ENCODE peak calls at places on chromosomes 13 and 19, in nine cellular contexts. W is GM13977; P is T follicular helper cell; R is C1 segment of cervical spinal cord; T is AG04449; E is COR-L47; H is activated T-cell treated with anti-CD3 and anti-CD28 coated beads, Interleukin-2, amount 50 U/mL, for 72 hours; C is IMR-90; J is substantia nigra. I is an unnamed sample.

GRCh38 chr13:82058364-82058763 is 1717.4 kb upstream of the SPRY2 start:
- DNase-seq in J (no peak), T (no peak), E (no peak), W (no peak), R (no peak), P (no peak), H (no peak), C (no peak), I (no peak)

GRCh38 chr19:37507167-37507464 is 377 bp downstream of the ZNF793 start:
- DNase-seq in T (no peak), J (no peak), H (no peak), P (no peak), E (no peak), C (no peak), W (no peak), R (no peak), I (no peak)

GRCh38 chr19:49140951-49141350 is 14.2 kb downstream of the HRC start:
- DNase-seq in W (no peak), E (no peak), H (no peak), T (no peak), R (no peak), J (no peak), C (no peak), P (no peak), I (no peak)

GRCh38 chr13:40664100-40665060 is 2.1 kb downstream of the FOXO1 start:
- DNase-seq in W (peak), R (peak), T (no peak), P (peak), J (peak), E (no peak), H (peak), C (no peak), I (no peak)

GRCh38 chr19:35256566-35256965 is 7.8 kb downstream of the LSR start:
- DNase-seq in T (no peak), P (no peak), C (no peak), W (no peak), E (no peak), J (no peak), H (no peak), R (no peak), I (no peak)

GRCh38 chr13:29279859-29280258 is 315.6 kb downstream of the SLC7A1 start:
- DNase-seq in W (no peak), P (no peak), J (no peak), E (no peak), T (no peak), R (no peak), H (no peak), C (no peak), I (no peak)

GRCh38 chr19:47663435-47663910 is 49.7 kb upstream of the EHD2 start:
- DNase-seq in R (no peak), C (peak), T (peak), E (no peak), P (no peak), J (no peak), H (no peak), W (no peak), I (peak)

GRCh38 chr13:68888832-68889231 is 1218.8 kb upstream of the ATXN8OS start:
- DNase-seq in W (no peak), C (no peak), E (no peak), R (no peak), T (no peak), H (no peak), J (no peak), P (no peak), I (no peak)

GRCh38 chr19:18519962-18520847 is 1.7 kb downstream of the ELL start:
- DNase-seq in R (peak), T (peak), H (peak), C (peak), W (peak), J (no peak), P (peak), E (peak), I (peak)

GRCh38 chr19:29532097-29532496 is 6.3 kb downstream of the VSTM2B start:
- DNase-seq in R (no peak), T (no peak), J (no peak), P (no peak), H (no peak), C (no peak), W (no peak), E (no peak), I (no peak)

GRCh38 chr13:46577656-46578589 is 25.0 kb downstream of the LRCH1 start:
- DNase-seq in E (no peak), H (no peak), T (no peak), R (no peak), W (no peak), C (peak), J (no peak), P (no peak), I (no peak)

GRCh38 chr19:2479556-2480194 is 3.7 kb downstream of the GADD45B start:
- DNase-seq in T (no peak), H (no peak), J (no peak), P (no peak), C (no peak), W (no peak), R (no peak), E (no peak), I (no peak)

GRCh38 chr19:6116749-6117430 is 6.6 kb upstream of the RFX2 start:
- DNase-seq in T (no peak), J (no peak), P (no peak), R (no peak), E (no peak), C (no peak), H (no peak), W (no peak), I (no peak)

GRCh38 chr19:13098291-13099072 is 4.2 kb downstream of the LYL1 start:
- DNase-seq in E (no peak), J (no peak), W (no peak), C (no peak), R (no peak), T (no peak), H (no peak), P (no peak), I (no peak)

GRCh38 chr19:18428837-18429674 is 8.9 kb downstream of the ISYNA1 start:
- DNase-seq in C (peak), R (peak), J (peak), E (peak), P (peak), H (peak), T (no peak), W (peak), I (no peak)

GRCh38 chr19:13883665-13884064 is 6.7 kb downstream of the NANOS3 start:
- DNase-seq in P (no peak), W (no peak), J (no peak), T (no peak), R (no peak), C (no peak), E (no peak), H (no peak), I (no peak)

GRCh38 chr13:81326913-81327312 is 986.0 kb upstream of the SPRY2 start:
- DNase-seq in J (no peak), W (no peak), R (no peak), E (peak), H (no peak), P (no peak), C (no peak), T (no peak), I (no peak)

GRCh38 chr13:21014666-21015170 is 46.7 kb downstream of the LATS2 start:
- DNase-seq in E (no peak), T (peak), J (no peak), R (no peak), C (peak), H (no peak), P (no peak), W (no peak), I (peak)

GRCh38 chr19:13260883-13261653 is 110.9 kb downstream of the IER2 start:
- DNase-seq in T (peak), W (peak), C (peak), H (peak), J (no peak), E (no peak), R (no peak), P (no peak), I (peak)

GRCh38 chr13:114140909-114141255 is 8.5 kb upstream of the RASA3 start:
- DNase-seq in W (no peak), E (no peak), H (peak), P (no peak), C (no peak), J (no peak), T (no peak), R (no peak), I (no peak)

GRCh38 chr13:23753523-23753922 is 135.7 kb downstream of the MIPEP start:
- DNase-seq in J (no peak), H (no peak), E (no peak), C (peak), P (no peak), W (no peak), R (no peak), T (no peak), I (no peak)

GRCh38 chr13:84912720-84913119 is 886.5 kb downstream of the SLITRK6 start:
- DNase-seq in J (no peak), H (no peak), R (no peak), T (no peak), W (no peak), P (no peak), E (no peak), C (no peak), I (no peak)

GRCh38 chr13:52599037-52599852 is 43.0 kb upstream of the HNRNPA1L2 start:
- DNase-seq in P (no peak), H (no peak), C (peak), E (peak), T (no peak), W (peak), R (no peak), J (no peak), I (no peak)

GRCh38 chr13:39036212-39036611 is 1.7 kb downstream of the PROSER1 start:
- DNase-seq in J (no peak), P (no peak), R (no peak), H (peak), W (no peak), T (no peak), C (peak), E (no peak), I (no peak)

GRCh38 chr13:95480131-95480545 is 72.4 kb upstream of the CLDN10 start:
- DNase-seq in H (peak), E (no peak), W (no peak), T (no peak), C (no peak), J (no peak), R (peak), P (no peak), I (no peak)

GRCh38 chr13:67133476-67133875 is 96.7 kb downstream of the PCDH9 start:
- DNase-seq in C (peak), H (no peak), T (no peak), W (no peak), P (no peak), E (no peak), R (no peak), J (no peak), I (no peak)

GRCh38 chr13:51006067-51006800 is 96.6 kb downstream of the RNASEH2B start:
- DNase-seq in W (no peak), P (no peak), H (no peak), C (no peak), R (no peak), T (no peak), E (no peak), J (no peak), I (no peak)

GRCh38 chr13:76754414-76754813 is 131.8 kb downstream of the KCTD12 start:
- DNase-seq in J (no peak), C (peak), R (no peak), T (no peak), H (no peak), W (no peak), P (no peak), E (no peak), I (no peak)

GRCh38 chr13:43284162-43284561 is 260.8 kb downstream of the DNAJC15 start:
- DNase-seq in P (no peak), W (no peak), E (no peak), T (no peak), H (no peak), C (peak), J (no peak), R (no peak), I (no peak)